ENCODE peak calls at places on chromosomes 13 and 19, in eight cellular contexts. One of them, this sample, is unnamed.

GRCh38 chr19:4108767-4109625 is 14.9 kb downstream of the MAP2K2 start:
- DNase-seq in substantia nigra: no peak
- DNase-seq in hepatic stellate cell: no peak
- DNase-seq in SK-MEL-5: no peak
- DNase-seq in T-helper 1 cell: peak; percentile 59
- DNase-seq in AG04450: no peak
- DNase-seq in NCI-H1436: no peak
- DNase-seq in type B pancreatic cell: no peak
- DNase-seq in this sample: no peak

GRCh38 chr19:7703332-7703731 is 1.4 kb upstream of the FCER2 start:
- DNase-seq in substantia nigra: no peak
- DNase-seq in hepatic stellate cell: no peak
- DNase-seq in SK-MEL-5: no peak
- DNase-seq in T-helper 1 cell: no peak
- DNase-seq in AG04450: no peak
- DNase-seq in NCI-H1436: no peak
- DNase-seq in type B pancreatic cell: no peak
- DNase-seq in this sample: no peak

GRCh38 chr19:11383706-11384048 is 437 bp downstream of the EPOR start:
- DNase-seq in substantia nigra: no peak
- DNase-seq in hepatic stellate cell: no peak
- DNase-seq in SK-MEL-5: no peak
- DNase-seq in T-helper 1 cell: no peak
- DNase-seq in AG04450: no peak
- DNase-seq in NCI-H1436: no peak
- DNase-seq in type B pancreatic cell: no peak
- DNase-seq in this sample: no peak

GRCh38 chr13:40101708-40102359 is 446.4 kb downstream of the COG6 start:
- DNase-seq in substantia nigra: no peak
- DNase-seq in hepatic stellate cell: no peak
- DNase-seq in SK-MEL-5: no peak
- DNase-seq in T-helper 1 cell: no peak
- DNase-seq in AG04450: no peak
- DNase-seq in NCI-H1436: no peak
- DNase-seq in type B pancreatic cell: no peak
- DNase-seq in this sample: no peak

GRCh38 chr19:13585512-13585911 is 79.2 kb upstream of the CACNA1A start:
- DNase-seq in substantia nigra: no peak
- DNase-seq in hepatic stellate cell: no peak
- DNase-seq in SK-MEL-5: no peak
- DNase-seq in T-helper 1 cell: no peak
- DNase-seq in AG04450: no peak
- DNase-seq in NCI-H1436: no peak
- DNase-seq in type B pancreatic cell: no peak
- DNase-seq in this sample: no peak

GRCh38 chr19:12065100-12065538 is 588 bp downstream of the ZNF844 start:
- DNase-seq in substantia nigra: peak; percentile 48
- DNase-seq in hepatic stellate cell: peak; percentile 53
- DNase-seq in SK-MEL-5: peak; percentile 17
- DNase-seq in T-helper 1 cell: no peak
- DNase-seq in AG04450: no peak
- DNase-seq in NCI-H1436: no peak
- DNase-seq in type B pancreatic cell: peak; percentile 69
- DNase-seq in this sample: peak; percentile 5

GRCh38 chr13:35210234-35210633 is 266.3 kb downstream of the MAB21L1 start:
- DNase-seq in substantia nigra: no peak
- DNase-seq in hepatic stellate cell: no peak
- DNase-seq in SK-MEL-5: peak; percentile 55
- DNase-seq in T-helper 1 cell: no peak
- DNase-seq in AG04450: no peak
- DNase-seq in NCI-H1436: no peak
- DNase-seq in type B pancreatic cell: no peak
- DNase-seq in this sample: no peak

GRCh38 chr13:51883226-51883600 is 21.4 kb downstream of the CCDC70 start:
- DNase-seq in substantia nigra: no peak
- DNase-seq in hepatic stellate cell: no peak
- DNase-seq in SK-MEL-5: no peak
- DNase-seq in T-helper 1 cell: no peak
- DNase-seq in AG04450: no peak
- DNase-seq in NCI-H1436: no peak
- DNase-seq in type B pancreatic cell: peak; percentile 42
- DNase-seq in this sample: no peak

GRCh38 chr13:110308377-110309158 is 1.5 kb downstream of the COL4A2 start:
- DNase-seq in substantia nigra: no peak
- DNase-seq in hepatic stellate cell: no peak
- DNase-seq in SK-MEL-5: no peak
- DNase-seq in T-helper 1 cell: no peak
- DNase-seq in AG04450: no peak
- DNase-seq in NCI-H1436: no peak
- DNase-seq in type B pancreatic cell: peak; percentile 70
- DNase-seq in this sample: no peak

GRCh38 chr19:14363203-14364097 is 17.8 kb upstream of the ADGRE5 start:
- DNase-seq in substantia nigra: peak; percentile 15
- DNase-seq in hepatic stellate cell: peak; percentile 81
- DNase-seq in SK-MEL-5: peak; percentile 40
- DNase-seq in T-helper 1 cell: peak; percentile 43
- DNase-seq in AG04450: no peak
- DNase-seq in NCI-H1436: peak; percentile 68
- DNase-seq in type B pancreatic cell: peak; percentile 77
- DNase-seq in this sample: peak; percentile 44

GRCh38 chr13:43368003-43368402 is 344.6 kb downstream of the DNAJC15 start:
- DNase-seq in substantia nigra: no peak
- DNase-seq in hepatic stellate cell: peak; percentile 4
- DNase-seq in SK-MEL-5: peak; percentile 16
- DNase-seq in T-helper 1 cell: no peak
- DNase-seq in AG04450: no peak
- DNase-seq in NCI-H1436: no peak
- DNase-seq in type B pancreatic cell: no peak
- DNase-seq in this sample: no peak

GRCh38 chr13:110347535-110348308 is 40.6 kb downstream of the COL4A2 start:
- DNase-seq in substantia nigra: no peak
- DNase-seq in hepatic stellate cell: peak; percentile 82
- DNase-seq in SK-MEL-5: no peak
- DNase-seq in T-helper 1 cell: no peak
- DNase-seq in AG04450: no peak
- DNase-seq in NCI-H1436: no peak
- DNase-seq in type B pancreatic cell: no peak
- DNase-seq in this sample: peak; percentile 43

GRCh38 chr19:16457195-16457953 is 14.4 kb downstream of the EPS15L1 start:
- DNase-seq in substantia nigra: no peak
- DNase-seq in hepatic stellate cell: peak; percentile 72
- DNase-seq in SK-MEL-5: peak; percentile 30
- DNase-seq in T-helper 1 cell: no peak
- DNase-seq in AG04450: no peak
- DNase-seq in NCI-H1436: no peak
- DNase-seq in type B pancreatic cell: no peak
- DNase-seq in this sample: no peak

GRCh38 chr19:1657632-1658445 is 5.4 kb upstream of the TCF3 start:
- DNase-seq in substantia nigra: no peak
- DNase-seq in hepatic stellate cell: no peak
- DNase-seq in SK-MEL-5: no peak
- DNase-seq in T-helper 1 cell: no peak
- DNase-seq in AG04450: no peak
- DNase-seq in NCI-H1436: no peak
- DNase-seq in type B pancreatic cell: no peak
- DNase-seq in this sample: no peak

GRCh38 chr19:5321851-5322681 is 18.5 kb downstream of the PTPRS start:
- DNase-seq in substantia nigra: no peak
- DNase-seq in hepatic stellate cell: no peak
- DNase-seq in SK-MEL-5: no peak
- DNase-seq in T-helper 1 cell: no peak
- DNase-seq in AG04450: no peak
- DNase-seq in NCI-H1436: no peak
- DNase-seq in type B pancreatic cell: no peak
- DNase-seq in this sample: no peak

GRCh38 chr19:40331052-40331451 is 17.1 kb downstream of the C19orf47 start:
- DNase-seq in substantia nigra: no peak
- DNase-seq in hepatic stellate cell: no peak
- DNase-seq in SK-MEL-5: no peak
- DNase-seq in T-helper 1 cell: no peak
- DNase-seq in AG04450: no peak
- DNase-seq in NCI-H1436: no peak
- DNase-seq in type B pancreatic cell: no peak
- DNase-seq in this sample: no peak

GRCh38 chr13:58151452-58151851 is 519.9 kb downstream of the PCDH17 start:
- DNase-seq in substantia nigra: no peak
- DNase-seq in hepatic stellate cell: no peak
- DNase-seq in SK-MEL-5: no peak
- DNase-seq in T-helper 1 cell: no peak
- DNase-seq in AG04450: no peak
- DNase-seq in NCI-H1436: no peak
- DNase-seq in type B pancreatic cell: no peak
- DNase-seq in this sample: no peak

GRCh38 chr19:3698386-3698950 is 1.8 kb downstream of the PIP5K1C start:
- DNase-seq in substantia nigra: no peak
- DNase-seq in hepatic stellate cell: no peak
- DNase-seq in SK-MEL-5: no peak
- DNase-seq in T-helper 1 cell: no peak
- DNase-seq in AG04450: no peak
- DNase-seq in NCI-H1436: no peak
- DNase-seq in type B pancreatic cell: no peak
- DNase-seq in this sample: no peak

GRCh38 chr13:75091707-75092106 is 390.3 kb downstream of the TBC1D4 start:
- DNase-seq in substantia nigra: no peak
- DNase-seq in hepatic stellate cell: no peak
- DNase-seq in SK-MEL-5: no peak
- DNase-seq in T-helper 1 cell: no peak
- DNase-seq in AG04450: no peak
- DNase-seq in NCI-H1436: no peak
- DNase-seq in type B pancreatic cell: no peak
- DNase-seq in this sample: no peak

GRCh38 chr19:12802267-12803106 is 618 bp downstream of the THSD8 start:
- DNase-seq in substantia nigra: no peak
- DNase-seq in hepatic stellate cell: peak; percentile 49
- DNase-seq in SK-MEL-5: no peak
- DNase-seq in T-helper 1 cell: no peak
- DNase-seq in AG04450: no peak
- DNase-seq in NCI-H1436: no peak
- DNase-seq in type B pancreatic cell: no peak
- DNase-seq in this sample: no peak

GRCh38 chr13:95564091-95564490 is 11.6 kb downstream of the CLDN10 start:
- DNase-seq in substantia nigra: no peak
- DNase-seq in hepatic stellate cell: no peak
- DNase-seq in SK-MEL-5: peak; percentile 60
- DNase-seq in T-helper 1 cell: no peak
- DNase-seq in AG04450: no peak
- DNase-seq in NCI-H1436: no peak
- DNase-seq in type B pancreatic cell: no peak
- DNase-seq in this sample: no peak

GRCh38 chr13:42836930-42837329 is 55.5 kb downstream of the FAM216B start:
- DNase-seq in substantia nigra: no peak
- DNase-seq in hepatic stellate cell: no peak
- DNase-seq in SK-MEL-5: peak; percentile 61
- DNase-seq in T-helper 1 cell: no peak
- DNase-seq in AG04450: no peak
- DNase-seq in NCI-H1436: no peak
- DNase-seq in type B pancreatic cell: no peak
- DNase-seq in this sample: peak; percentile 74

GRCh38 chr13:106566682-106567420 is 1.1 kb downstream of the ARGLU1 start:
- DNase-seq in substantia nigra: peak; percentile 55
- DNase-seq in hepatic stellate cell: peak; percentile 56
- DNase-seq in SK-MEL-5: peak; percentile 67
- DNase-seq in T-helper 1 cell: no peak
- DNase-seq in AG04450: no peak
- DNase-seq in NCI-H1436: peak; percentile 23
- DNase-seq in type B pancreatic cell: no peak
- DNase-seq in this sample: peak; percentile 29

GRCh38 chr19:4081441-4082129 is 14.9 kb upstream of the ZBTB7A start:
- DNase-seq in substantia nigra: no peak
- DNase-seq in hepatic stellate cell: no peak
- DNase-seq in SK-MEL-5: no peak
- DNase-seq in T-helper 1 cell: no peak
- DNase-seq in AG04450: no peak
- DNase-seq in NCI-H1436: no peak
- DNase-seq in type B pancreatic cell: no peak
- DNase-seq in this sample: no peak

GRCh38 chr13:73245271-73245670 is 186.5 kb downstream of the KLF5 start:
- DNase-seq in substantia nigra: no peak
- DNase-seq in hepatic stellate cell: no peak
- DNase-seq in SK-MEL-5: no peak
- DNase-seq in T-helper 1 cell: no peak
- DNase-seq in AG04450: no peak
- DNase-seq in NCI-H1436: no peak
- DNase-seq in type B pancreatic cell: no peak
- DNase-seq in this sample: no peak

GRCh38 chr19:48596679-48597465 is 9.7 kb upstream of the SPACA4 start:
- DNase-seq in substantia nigra: no peak
- DNase-seq in hepatic stellate cell: no peak
- DNase-seq in SK-MEL-5: no peak
- DNase-seq in T-helper 1 cell: peak; percentile 39
- DNase-seq in AG04450: no peak
- DNase-seq in NCI-H1436: no peak
- DNase-seq in type B pancreatic cell: no peak
- DNase-seq in this sample: no peak